ENCODE peak calls at places on chromosomes 11 and 22, in ten cellular contexts. D, B, P, L, C, M, H, Q, X and S are unnamed samples.

GRCh38 chr11:3002871-3003270 is 10.7 kb upstream of the NAP1L4 start:
- DNase-seq in H (no peak), B (no peak), X (no peak), L (no peak), D (no peak), Q (no peak), P (no peak), M (no peak), C (no peak), S (no peak)

GRCh38 chr11:78426845-78427244 is 9.2 kb upstream of the GAB2 start:
- DNase-seq in P (no peak), C (no peak), B (no peak), X (no peak), Q (no peak), L (no peak), D (no peak), M (no peak), H (no peak), S (no peak)

GRCh38 chr11:45856044-45856468 is 8.8 kb downstream of the CRY2 start:
- DNase-seq in C (no peak), B (no peak), X (no peak), H (no peak), P (peak), M (peak), Q (no peak), D (no peak), L (no peak), S (no peak)

GRCh38 chr22:24289781-24290181 is 19.1 kb downstream of the SPECC1L start:
- DNase-seq in Q (no peak), X (no peak), L (no peak), H (no peak), B (peak), P (no peak), D (peak), C (peak), M (peak), S (peak)

GRCh38 chr22:44804327-44804726 is 52.0 kb downstream of the ARHGAP8 start:
- DNase-seq in Q (no peak), H (no peak), L (no peak), C (no peak), M (no peak), D (no peak), B (no peak), P (no peak), X (no peak), S (no peak)

GRCh38 chr22:35721954-35722353 is 4.3 kb downstream of the APOL5 start:
- DNase-seq in M (no peak), B (peak), C (no peak), Q (no peak), X (no peak), D (no peak), H (no peak), L (no peak), P (no peak), S (no peak)

GRCh38 chr22:49554296-49554625 is 273.4 kb downstream of the BRD1 start:
- DNase-seq in Q (no peak), X (no peak), P (no peak), H (no peak), D (no peak), L (no peak), B (no peak), C (no peak), M (no peak), S (no peak)

GRCh38 chr11:47523491-47524199 is 29.3 kb downstream of the CELF1 start:
- DNase-seq in L (no peak), P (peak), Q (peak), D (no peak), C (no peak), B (peak), M (peak), H (no peak), X (peak), S (peak)

GRCh38 chr11:1207451-1208360 is 15.2 kb upstream of the MUC5B start:
- DNase-seq in D (no peak), Q (no peak), B (no peak), M (no peak), H (no peak), X (peak), C (no peak), P (no peak), L (no peak), S (no peak)

GRCh38 chr22:30183861-30184278 is 62.7 kb downstream of the LIF start:
- DNase-seq in B (peak), H (no peak), Q (no peak), L (no peak), M (peak), X (no peak), D (no peak), C (no peak), P (peak), S (peak)

GRCh38 chr11:38481391-38481790 is 1883.4 kb upstream of the RAG2 start:
- DNase-seq in Q (no peak), H (no peak), B (no peak), L (no peak), P (no peak), D (no peak), C (no peak), X (no peak), M (no peak), S (no peak)

GRCh38 chr22:17366830-17367229 is 2.4 kb upstream of the CECR2 start:
- DNase-seq in M (no peak), C (peak), B (peak), L (peak), Q (no peak), H (peak), D (peak), X (peak), P (no peak), S (no peak)

GRCh38 chr11:32809313-32809712 is 14.9 kb upstream of the CCDC73 start:
- DNase-seq in Q (peak), C (peak), B (peak), L (peak), D (peak), X (peak), P (peak), H (peak), M (peak), S (peak)

GRCh38 chr22:40525250-40525884 is 111.2 kb downstream of the MRTFA start:
- DNase-seq in Q (peak), M (peak), C (peak), P (peak), L (peak), H (no peak), X (peak), D (no peak), B (peak), S (peak)

GRCh38 chr11:2377511-2378443 is 667 bp downstream of the CD81 start:
- DNase-seq in M (peak), X (peak), B (peak), H (no peak), D (peak), P (peak), Q (peak), L (peak), C (peak), S (peak)

GRCh38 chr11:86978756-86979608 is 23.8 kb upstream of the FZD4 start:
- DNase-seq in X (no peak), M (peak), B (peak), H (peak), Q (peak), P (peak), C (peak), D (no peak), L (no peak), S (peak)

GRCh38 chr11:86981777-86982540 is 26.8 kb upstream of the FZD4 start:
- DNase-seq in X (no peak), D (no peak), B (no peak), H (no peak), P (no peak), M (no peak), Q (no peak), L (no peak), C (no peak), S (no peak)

GRCh38 chr11:86984701-86985100 is 29.5 kb upstream of the FZD4 start:
- DNase-seq in Q (no peak), L (no peak), D (no peak), C (no peak), H (no peak), P (no peak), B (no peak), M (no peak), X (no peak), S (no peak)

GRCh38 chr11:86980397-86980796 is 25.2 kb upstream of the FZD4 start:
- DNase-seq in Q (no peak), X (no peak), H (no peak), B (no peak), C (no peak), D (no peak), P (no peak), L (no peak), M (no peak), S (no peak)

DNA sequence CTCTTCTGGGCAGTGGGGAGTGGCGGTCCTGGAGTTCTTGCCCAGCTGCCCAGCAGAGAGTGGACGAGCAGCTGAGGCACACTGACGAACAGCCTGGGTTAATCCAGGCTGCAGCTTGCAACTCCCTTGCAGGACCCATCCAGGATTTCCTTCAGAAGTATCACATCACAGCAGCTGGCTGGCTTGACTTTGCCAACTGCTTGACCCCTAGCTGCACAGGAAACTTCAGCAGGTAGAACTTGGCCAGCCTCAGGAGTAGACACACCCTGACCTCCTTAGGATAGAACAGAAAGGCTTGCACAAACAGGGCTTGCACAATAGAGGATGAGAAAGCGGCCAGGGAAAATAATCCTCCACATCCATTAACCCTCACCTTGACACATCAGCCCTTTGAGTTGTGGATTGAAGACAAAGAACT is 27.9 kb upstream of the FZD4 start:
- DNase-seq in X (no peak), P (no peak), H (no peak), D (no peak), C (no peak), B (no peak), M (no peak), L (no peak), Q (peak), S (no peak)
- H3K9ac ChIP-seq in X (no peak), P (no peak), H (no peak), D (no peak), C (no peak), B (no peak), M (no peak), L (no peak), Q (no peak), S (peak)

GRCh38 chr22:47376901-47377520 is 614.6 kb downstream of the TBC1D22A start:
- DNase-seq in Q (no peak), H (no peak), X (no peak), D (no peak), B (no peak), M (no peak), C (no peak), P (no peak), L (no peak), S (no peak)
- H3K9ac ChIP-seq in Q (no peak), H (no peak), X (no peak), D (no peak), B (no peak), M (no peak), C (no peak), P (no peak), L (no peak), S (no peak)

DNA sequence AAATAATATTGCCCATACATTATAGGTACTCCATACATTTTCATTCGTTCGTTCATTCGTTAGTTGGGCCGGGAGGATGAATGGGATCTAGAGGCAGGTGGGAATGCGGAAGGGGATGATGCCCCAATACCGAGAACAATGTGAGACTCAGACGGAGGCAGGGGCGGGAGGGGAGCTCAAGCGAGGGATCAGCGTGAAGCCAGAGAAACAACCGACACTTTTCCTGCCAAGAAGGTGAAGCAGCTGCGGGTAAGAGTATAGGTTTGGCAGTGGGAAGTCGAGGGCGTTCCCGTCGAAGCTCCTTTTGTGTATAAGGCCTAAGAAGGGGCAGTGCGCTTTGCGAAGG is 1.1 kb upstream of the ARHGEF17 start:
- DNase-seq in D (no peak), Q (no peak), L (no peak), C (no peak), H (no peak), B (no peak), X (peak), M (no peak), P (no peak), S (no peak)
- H3K9ac ChIP-seq in D (peak), Q (peak), L (peak), C (peak), H (peak), B (peak), X (peak), M (peak), P (peak), S (peak)

GRCh38 chr11:9568161-9568853 is 5.2 kb upstream of the WEE1 start:
- DNase-seq in H (no peak), L (no peak), B (no peak), Q (no peak), C (peak), X (no peak), M (no peak), D (no peak), P (peak), S (no peak)
- H3K9ac ChIP-seq in H (peak), L (peak), B (peak), Q (peak), C (peak), X (no peak), M (peak), D (no peak), P (no peak), S (peak)